ENCODE peak calls at places on chromosomes 16 and 17, in ten cellular contexts. K is mammary epithelial cell; L is activated T-cell treated with anti-CD3 and anti-CD28 coated beads, Interleukin-2, amount 50 U/mL, for 24 hours; F is endothelial cell; N is ELR; C is H7; I is T-helper 2 cell; O is NCI-H1092; J is kidney glomerular epithelial cell; E is NCI-H1436. D is an unnamed sample.

GRCh38 chr16:47386201-47386718 is 74.6 kb downstream of the ITFG1 start:
- DNase-seq in I (no peak), F (no peak), C (no peak), L (no peak), J (no peak), E (no peak), N (no peak), K (no peak), O (no peak), D (no peak)

GRCh38 chr17:74798239-74798707 is 22.1 kb upstream of the NAT9 start:
- DNase-seq in K (no peak), O (no peak), I (no peak), F (no peak), C (no peak), L (no peak), E (no peak), N (peak; percentile 78), J (peak; percentile 24), D (no peak)

GRCh38 chr17:50604470-50604869 is 30.2 kb upstream of the ABCC3 start:
- DNase-seq in J (no peak), E (no peak), N (peak; percentile 21), L (no peak), F (peak; percentile 26), I (no peak), O (peak; percentile 93), C (peak; percentile 86), K (no peak), D (peak; percentile 76)

GRCh38 chr16:1030381-1030901 is 42.1 kb upstream of the SSTR5 start:
- DNase-seq in F (no peak), O (no peak), L (no peak), N (no peak), E (no peak), C (peak; percentile 88), I (no peak), K (no peak), J (no peak), D (no peak)

GRCh38 chr16:3149630-3150345 is 15.0 kb downstream of the ZNF213 start:
- DNase-seq in O (peak; percentile 29), I (no peak), F (peak; percentile 79), N (peak; percentile 65), C (peak; percentile 95), L (peak; percentile 76), E (peak; percentile 47), J (peak; percentile 45), K (no peak), D (peak; percentile 82)

GRCh38 chr16:649646-650045 is 481 bp downstream of the WDR90 start:
- DNase-seq in E (no peak), F (no peak), I (no peak), N (peak; percentile 45), O (no peak), C (peak; percentile 78), L (peak; percentile 61), K (no peak), J (no peak), D (no peak)

GRCh38 chr17:79844869-79845600 is 5.8 kb upstream of the CBX4 start:
- DNase-seq in I (no peak), J (no peak), N (peak; percentile 62), C (peak; percentile 99), O (no peak), E (peak; percentile 71), K (no peak), L (peak; percentile 73), F (peak; percentile 66), D (peak; percentile 76)

GRCh38 chr17:13638855-13639458 is 37.2 kb upstream of the HS3ST3A1 start:
- DNase-seq in C (no peak), O (no peak), J (no peak), N (peak; percentile 34), K (no peak), E (no peak), L (no peak), I (no peak), F (no peak), D (no peak)

D was measured in sciatic nerve.